ENCODE peak calls at places on chromosomes 7 and 10, in seven cellular contexts. I is trophoblast cell, S is astrocyte, V is OCI-LY7, O is endothelial cell of umbilical vein, H is HepG2, Y is mesendoderm. W is an unnamed sample. For H3K4me1, the result is how much of the 10 kb centered on the place peaks cover.

GRCh38 chr10:108301002-108301401 is 1136.5 kb upstream of the SORCS1 start:
- DNase-seq in Y (no peak), S (no peak), O (no peak), I (no peak), H (no peak), V (no peak), W (no peak)

GRCh38 chr7:30926323-30926722 is 14.7 kb downstream of the AQP1 start:
- DNase-seq in Y (no peak), O (peak), S (no peak), I (no peak), V (no peak), H (no peak), W (no peak)

GRCh38 chr7:134298902-134299683 is 17.6 kb downstream of the SLC35B4 start:
- DNase-seq in H (no peak), Y (no peak), S (peak), O (no peak), V (no peak), I (no peak), W (no peak)

GRCh38 chr10:123882681-123883445 is 8.7 kb downstream of the CPXM2 start:
- DNase-seq in H (no peak), I (peak), S (no peak), V (no peak), O (no peak), Y (no peak), W (no peak)

GRCh38 chr7:53835301-53835700 is 706.9 kb upstream of the VSTM2A start:
- DNase-seq in Y (no peak), H (no peak), S (no peak), V (no peak), I (no peak), O (no peak), W (no peak)

GRCh38 chr10:95242581-95243317 is 48.1 kb downstream of the PDLIM1 start:
- DNase-seq in I (peak), V (peak), H (peak), S (no peak), O (peak), Y (peak), W (peak)

GRCh38 chr7:75638607-75639070 is 100.1 kb downstream of the HIP1 start:
- DNase-seq in I (no peak), S (no peak), O (peak), V (no peak), H (no peak), Y (peak), W (peak)

GRCh38 chr10:24238527-24239247 is 29.7 kb downstream of the KIAA1217 start:
- DNase-seq in I (peak), Y (peak), S (no peak), V (no peak), O (no peak), H (no peak), W (no peak)

GRCh38 chr7:99447943-99448342 is 9.2 kb downstream of the CPSF4 start:
- DNase-seq in I (peak), O (no peak), H (peak), S (no peak), Y (no peak), V (no peak), W (no peak)

GRCh38 chr10:90969947-90970673 is 49.2 kb upstream of the ANKRD1 start:
- DNase-seq in V (no peak), Y (peak), H (peak), I (peak), S (peak), O (no peak), W (no peak)

GRCh38 chr10:77501846-77502251 is 135.8 kb downstream of the KCNMA1 start:
- DNase-seq in Y (no peak), O (no peak), S (peak), H (no peak), V (no peak), I (no peak), W (no peak)

GRCh38 chr10:98664329-98665042 is 217.8 kb upstream of the HPS1 start:
- DNase-seq in Y (peak), O (peak), H (peak), S (no peak), V (peak), I (peak), W (peak)

GRCh38 chr10:88037623-88038022 is 174.2 kb downstream of the PTEN start:
- DNase-seq in I (no peak), V (peak), S (no peak), Y (no peak), O (no peak), H (no peak), W (no peak)

GRCh38 chr10:99977916-99978315 is 31.8 kb downstream of the DNMBP start:
- DNase-seq in H (no peak), S (peak), V (no peak), O (no peak), I (no peak), Y (peak), W (peak)

GRCh38 chr10:89404082-89404481 is 10.3 kb upstream of the IFIT5 start:
- DNase-seq in V (no peak), S (peak), I (no peak), Y (no peak), H (no peak), O (no peak), W (no peak)

GRCh38 chr10:62738916-62739315 is 65.6 kb upstream of the ADO start:
- DNase-seq in S (peak), V (no peak), I (no peak), Y (no peak), H (no peak), O (no peak), W (no peak)

GRCh38 chr10:15585303-15585715 is 134.4 kb downstream of the ITGA8 start:
- DNase-seq in H (peak), Y (peak), I (peak), O (peak), S (no peak), V (peak), W (peak)

GRCh38 chr7:157570531-157571200 is 233.9 kb downstream of the DNAJB6 start:
- DNase-seq in O (no peak), H (no peak), S (peak), V (no peak), Y (no peak), I (no peak), W (no peak)

GRCh38 chr7:36153571-36154097 is 580 bp downstream of the EEPD1 start:
- DNase-seq in I (no peak), H (no peak), O (no peak), Y (no peak), S (no peak), V (no peak), W (no peak)

GRCh38 chr10:72175166-72175565 is 40.6 kb upstream of the ANAPC16 start:
- DNase-seq in S (peak), Y (no peak), I (no peak), H (no peak), O (peak), V (no peak), W (no peak)

GRCh38 chr7:35968140-35968940 is 167.5 kb downstream of the SEPTIN7 start:
- DNase-seq in S (no peak), I (no peak), H (no peak), Y (no peak), V (no peak), O (no peak), W (no peak)

GRCh38 chr7:103134866-103135554 is 13.9 kb downstream of the NAPEPLD start:
- DNase-seq in S (no peak), V (no peak), Y (no peak), I (no peak), O (no peak), H (no peak), W (no peak)

GRCh38 chr10:17464545-17464944 is 10.2 kb upstream of the ST8SIA6 start:
- DNase-seq in O (no peak), V (no peak), H (no peak), S (no peak), I (no peak), Y (no peak), W (no peak)

GRCh38 chr7:33880787-33881186 is 24.6 kb upstream of the BMPER start:
- DNase-seq in Y (peak), S (peak), O (no peak), I (no peak), H (no peak), V (no peak), W (no peak)

GRCh38 chr7:100620804-100621203 is 8.5 kb downstream of the MOSPD3 start:
- DNase-seq in Y (no peak), S (no peak), H (no peak), I (no peak), O (no peak), V (no peak), W (no peak)

GRCh38 chr7:30445770-30446169 is 32.8 kb downstream of the NOD1 start:
- DNase-seq in I (peak), O (no peak), Y (peak), V (peak), H (peak), S (peak), W (peak)

GRCh38 chr10:11756766-11757315 is 14.7 kb downstream of the ECHDC3 start:
- DNase-seq in S (no peak), V (no peak), H (no peak), I (no peak), Y (no peak), O (no peak), W (no peak)

GRCh38 chr7:112362796-112363195 is 87.5 kb upstream of the IFRD1 start:
- DNase-seq in S (peak), H (no peak), Y (peak), V (no peak), O (no peak), I (peak), W (peak)

GRCh38 chr10:122692744-122693143 is 6.9 kb downstream of the C10orf120 start:
- DNase-seq in Y (no peak), S (no peak), V (no peak), H (no peak), O (no peak), I (no peak), W (no peak)
- H3K4me1 ChIP-seq in Y (under half), S (under half), V (under half), H (under half), O (under half), I (under half), W (under half)

GRCh38 chr7:41938371-41938770 is 235.5 kb upstream of the INHBA start:
- DNase-seq in O (no peak), Y (no peak), V (no peak), I (no peak), S (no peak), H (no peak), W (no peak)

GRCh38 chr7:41940760-41941343 is 238.0 kb upstream of the INHBA start:
- DNase-seq in S (peak), Y (peak), V (peak), H (peak), O (peak), I (peak), W (peak)

GRCh38 chr7:41942468-41943097 is 239.7 kb upstream of the INHBA start:
- DNase-seq in H (peak), V (no peak), I (peak), O (no peak), Y (no peak), S (no peak), W (peak)

DNA sequence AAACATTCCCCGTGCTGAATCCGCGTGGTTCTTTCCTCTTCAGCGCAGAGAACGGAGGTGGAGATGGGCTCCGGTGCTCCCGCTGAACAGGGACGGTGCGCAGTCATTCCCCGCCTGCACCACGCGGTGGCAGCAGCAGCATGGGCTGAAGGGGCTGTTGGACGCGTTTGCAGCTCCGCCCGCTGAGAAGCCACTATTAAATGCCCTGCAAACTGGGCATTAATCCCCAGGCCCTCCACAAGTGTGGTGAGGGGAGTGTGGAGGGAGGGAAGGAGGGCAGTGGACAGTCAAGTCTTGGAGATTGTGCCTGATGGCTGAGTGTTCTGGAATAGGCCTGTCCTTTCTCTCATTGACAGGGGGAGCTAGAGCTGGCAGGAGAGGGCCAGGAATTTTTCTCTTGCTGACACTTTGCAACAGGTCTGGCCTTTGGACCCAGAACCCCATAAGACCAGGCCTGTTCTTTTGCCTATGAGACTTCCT is 240.2 kb upstream of the INHBA start:
- DNase-seq in O (peak), H (peak), V (peak), S (peak), Y (peak), I (peak), W (peak)
- H3K4me2 ChIP-seq in O (peak), H (peak), V (no peak), S (peak), Y (no peak), I (peak), W (peak)

DNA sequence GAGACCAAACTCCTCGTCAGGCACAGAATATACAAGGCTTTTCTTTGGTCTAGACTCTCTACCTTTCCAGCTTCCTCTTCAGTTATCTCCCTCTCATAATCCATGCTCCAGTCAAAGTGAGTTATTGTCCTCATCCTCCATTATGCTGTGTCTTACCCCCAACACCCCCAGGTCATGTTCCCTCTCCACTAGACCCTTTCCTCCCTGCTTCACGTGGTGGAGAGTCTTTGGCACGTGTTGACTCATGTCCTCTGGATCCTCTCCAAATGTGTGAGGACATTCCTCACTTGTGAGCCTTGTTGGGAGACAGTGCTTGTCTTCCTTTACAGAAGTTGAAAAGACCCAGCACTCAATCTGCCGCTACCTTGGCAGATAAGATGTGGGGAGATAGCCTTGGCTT is 36.0 kb upstream of the DLD start:
- DNase-seq in V (no peak), O (peak), H (no peak), S (no peak), Y (no peak), I (no peak), W (no peak)
- H3K4me1 ChIP-seq in V (under half), O (under half), H (under half), S (under half), Y (under half), I (under half), W (under half)

DNA sequence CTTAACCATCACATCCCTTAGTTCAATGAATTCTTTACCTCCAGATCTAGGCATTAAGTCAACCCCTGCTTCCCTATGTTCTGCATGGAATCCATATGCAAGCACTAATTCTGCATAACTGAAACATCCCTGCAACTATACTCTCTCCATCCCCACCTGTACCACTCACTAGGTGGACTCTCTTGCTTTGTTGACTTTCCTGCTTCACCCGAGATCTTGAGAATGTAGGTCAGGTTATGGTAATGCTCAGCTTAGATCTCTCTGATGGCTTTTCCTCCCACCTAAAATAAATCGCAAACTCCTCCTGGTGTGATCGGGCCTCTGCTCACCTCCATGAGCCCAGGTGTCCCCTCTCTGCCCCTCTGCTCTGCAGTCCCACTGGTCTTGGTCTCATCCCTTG is 92.4 kb upstream of the ADAM12 start:
- DNase-seq in H (no peak), V (no peak), O (no peak), Y (no peak), S (no peak), I (no peak), W (no peak)
- H3K4me2 ChIP-seq in H (no peak), V (no peak), O (no peak), Y (no peak), S (no peak), I (no peak), W (no peak)

GRCh38 chr7:139940866-139941265 is 111.8 kb downstream of the TBXAS1 start:
- DNase-seq in O (no peak), H (no peak), Y (no peak), S (no peak), I (no peak), V (no peak), W (no peak)

GRCh38 chr7:139931190-139932007 is 102.3 kb downstream of the TBXAS1 start:
- DNase-seq in Y (no peak), H (no peak), O (no peak), S (no peak), V (no peak), I (no peak), W (no peak)

GRCh38 chr7:139941866-139942265 is 112.8 kb downstream of the TBXAS1 start:
- DNase-seq in I (no peak), O (no peak), V (no peak), H (no peak), S (no peak), Y (no peak), W (no peak)

GRCh38 chr7:139937685-139938084 is 108.6 kb downstream of the TBXAS1 start:
- DNase-seq in V (no peak), O (peak), Y (no peak), S (no peak), H (no peak), I (no peak), W (no peak)

GRCh38 chr7:139936760-139937310 is 107.8 kb downstream of the TBXAS1 start:
- DNase-seq in H (peak), I (no peak), V (no peak), Y (no peak), S (peak), O (peak), W (no peak)
- H3K4me1 ChIP-seq in H (under half), I (under half), V (under half), Y (under half), S (under half), O (under half), W (under half)

GRCh38 chr7:121027761-121028681 is 39.5 kb downstream of the CPED1 start:
- DNase-seq in I (peak), H (peak), V (no peak), O (no peak), Y (peak), S (peak), W (no peak)
- H3K4me2 ChIP-seq in I (no peak), H (no peak), V (no peak), O (no peak), Y (no peak), S (no peak), W (no peak)

DNA sequence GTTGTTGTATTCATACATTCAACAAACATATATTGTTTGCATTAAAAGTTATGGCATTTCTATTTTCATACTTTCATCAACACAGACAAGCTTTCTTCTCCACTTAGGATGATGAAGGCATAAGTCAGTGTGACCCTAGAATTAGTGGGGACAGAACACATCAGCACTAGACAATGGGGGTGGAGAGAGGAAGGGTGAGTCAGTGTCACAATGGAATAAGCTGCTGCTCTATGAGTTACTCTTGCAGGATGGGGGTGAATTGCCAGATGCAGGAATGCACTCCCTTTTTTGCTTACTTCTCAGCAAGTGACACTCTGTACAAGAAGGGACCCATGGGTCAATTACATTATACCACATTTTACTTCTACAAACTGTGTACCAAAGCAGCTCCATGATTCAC is 74.0 kb downstream of the DGKI start:
- DNase-seq in I (no peak), O (peak), S (peak), Y (peak), V (no peak), H (no peak), W (no peak)
- H3K4me1 ChIP-seq in I (under half), O (under half), S (under half), Y (under half), V (under half), H (under half), W (under half)

DNA sequence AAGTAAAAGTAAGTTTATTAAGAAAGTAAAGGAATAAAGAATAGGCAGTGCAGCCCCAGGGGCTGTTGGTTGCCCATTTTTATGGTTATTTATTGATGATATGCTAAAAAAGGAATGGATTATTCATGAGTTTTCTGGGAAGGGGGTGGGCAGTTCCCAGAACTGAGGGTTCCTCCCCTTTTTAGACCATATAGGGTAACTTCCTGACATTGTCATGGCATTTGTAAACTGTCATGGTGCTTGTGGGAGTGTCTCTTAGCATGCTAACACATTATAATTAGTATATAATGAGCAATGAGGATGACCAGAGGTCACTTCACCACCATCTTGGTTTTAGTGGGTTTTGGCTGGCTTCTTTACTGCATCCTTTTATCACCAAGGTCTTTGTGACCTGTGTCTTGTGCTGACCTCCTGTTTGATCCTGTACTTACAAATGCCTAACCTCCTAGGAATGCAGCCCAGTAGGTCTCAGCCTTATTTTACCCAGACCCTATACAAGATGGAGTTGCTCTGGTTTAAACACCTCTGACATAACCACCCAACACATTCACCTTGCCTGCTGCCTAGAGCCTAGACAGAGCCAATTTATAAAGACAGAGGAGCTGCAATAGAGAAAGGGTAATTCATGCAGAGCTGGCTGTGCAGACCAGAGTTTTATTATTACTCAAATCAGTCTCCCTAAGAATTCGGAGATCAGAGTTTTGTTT is 10.9 kb upstream of the ERCC6 start:
- DNase-seq in V (no peak), O (no peak), I (no peak), H (no peak), S (no peak), Y (no peak), W (no peak)
- H3K4me2 ChIP-seq in V (no peak), O (no peak), I (no peak), H (no peak), S (peak), Y (no peak), W (no peak)

GRCh38 chr10:132322621-132323048 is 9.4 kb upstream of the LRRC27 start:
- DNase-seq in I (peak), V (no peak), S (no peak), H (peak), O (no peak), Y (peak), W (no peak)

GRCh38 chr10:132320776-132321469 is 11.1 kb upstream of the LRRC27 start:
- DNase-seq in Y (no peak), S (no peak), V (no peak), O (no peak), H (no peak), I (no peak), W (no peak)

GRCh38 chr10:132319853-132320669 is 11.9 kb upstream of the LRRC27 start:
- DNase-seq in V (no peak), H (peak), S (peak), Y (no peak), O (no peak), I (peak), W (no peak)

GRCh38 chr10:132325969-132326889 is 5.8 kb upstream of the LRRC27 start:
- DNase-seq in Y (no peak), O (no peak), V (no peak), H (no peak), I (no peak), S (no peak), W (no peak)

GRCh38 chr10:132321726-132322125 is 10.3 kb upstream of the LRRC27 start:
- DNase-seq in V (no peak), H (no peak), Y (no peak), O (no peak), I (no peak), S (no peak), W (no peak)
- H3K4me1 ChIP-seq in V (under half), H (under half), Y (under half), O (under half), I (under half), S (under half), W (under half)

GRCh38 chr10:114577133-114577532 is 80.9 kb downstream of the ABLIM1 start:
- DNase-seq in H (no peak), Y (peak), S (peak), O (peak), V (no peak), I (no peak), W (no peak)
- H3K4me2 ChIP-seq in H (no peak), Y (no peak), S (peak), O (peak), V (no peak), I (no peak), W (no peak)

W was measured in neural progenitor cell.